ENCODE peak calls at places on chromosomes 3 and 15, in ten cellular contexts. G is uterus; A is CD4-positive, alpha-beta T cell; K is heart left ventricle; P is nephron progenitor cell; L is MCF 10A; T is choroid plexus epithelial cell; M is A549; Q is ovary; O is epithelial cell of esophagus. D is an unnamed sample.

GRCh38 chr3:120908030-120908802 is at the start of gene STXBP5L:
- DNase-seq in O (peak), T (peak), L (no peak), K (peak), P (peak), G (peak), Q (peak), M (peak), A (peak), D (peak)

GRCh38 chr15:43370310-43370974 is 401 bp downstream of the ZSCAN29 start:
- DNase-seq in M (no peak), T (peak), G (no peak), Q (no peak), A (no peak), O (peak), P (peak), L (no peak), K (peak), D (peak)

GRCh38 chr3:72351536-72351935 is 496.7 kb downstream of the SHQ1 start:
- DNase-seq in A (no peak), M (no peak), Q (no peak), T (no peak), O (no peak), P (no peak), G (no peak), L (no peak), K (no peak), D (no peak)

GRCh38 chr3:40309925-40310635 is 573 bp downstream of the EIF1B start:
- DNase-seq in T (peak), M (peak), L (peak), O (peak), K (peak), Q (peak), P (peak), G (peak), A (no peak), D (peak)

GRCh38 chr3:178352300-178353021 is 183.8 kb upstream of the KCNMB2 start:
- DNase-seq in T (peak), O (peak), G (no peak), K (no peak), Q (no peak), A (no peak), M (peak), L (peak), P (no peak), D (no peak)

GRCh38 chr15:90408657-90409056 is 20.6 kb downstream of the IQGAP1 start:
- DNase-seq in T (no peak), M (no peak), A (no peak), Q (no peak), G (no peak), L (no peak), O (no peak), P (no peak), K (no peak), D (no peak)

GRCh38 chr3:56422316-56422715 is 46.0 kb downstream of the ERC2 start:
- DNase-seq in G (no peak), A (no peak), K (no peak), O (no peak), L (no peak), M (no peak), Q (no peak), T (no peak), P (no peak), D (no peak)

GRCh38 chr3:53936347-53936746 is 44.7 kb upstream of the SELENOK start:
- DNase-seq in P (no peak), M (no peak), A (no peak), G (no peak), K (no peak), L (no peak), Q (no peak), T (no peak), O (peak), D (no peak)

GRCh38 chr3:73571238-73571741 is 53.5 kb downstream of the PDZRN3 start:
- DNase-seq in A (no peak), P (peak), Q (no peak), T (no peak), M (no peak), O (no peak), K (no peak), G (no peak), L (no peak), D (no peak)

GRCh38 chr15:65338366-65338765 is 33.9 kb downstream of the RNU5B-1 start:
- DNase-seq in T (no peak), M (no peak), G (no peak), A (no peak), L (no peak), P (no peak), O (no peak), K (no peak), Q (no peak), D (no peak)

GRCh38 chr3:134376786-134377431 is 2.7 kb upstream of the AMOTL2 start:
- DNase-seq in A (no peak), M (no peak), L (no peak), P (no peak), O (peak), G (no peak), K (peak), Q (peak), T (no peak), D (no peak)

GRCh38 chr3:125165189-125165947 is 47.2 kb downstream of the SLC12A8 start:
- DNase-seq in G (no peak), L (no peak), M (peak), A (no peak), Q (no peak), P (peak), O (no peak), K (peak), T (peak), D (no peak)

GRCh38 chr3:69791919-69792399 is 52.7 kb downstream of the MITF start:
- DNase-seq in K (no peak), O (peak), Q (no peak), T (peak), G (no peak), L (peak), M (peak), P (no peak), A (no peak), D (no peak)
- TF ChIP-seq CTCF in K (peak), O (peak), Q (peak), T (peak), G (peak), L (peak), M (peak), P (no peak), A (no peak), D (peak)

GRCh38 chr3:114739627-114740026 is 407.5 kb downstream of the ZBTB20 start:
- DNase-seq in M (no peak), T (no peak), L (no peak), Q (no peak), O (no peak), K (no peak), G (no peak), A (no peak), P (no peak), D (no peak)

GRCh38 chr3:114743746-114744145 is 403.3 kb downstream of the ZBTB20 start:
- DNase-seq in M (no peak), O (no peak), L (no peak), K (no peak), T (no peak), P (no peak), G (no peak), Q (no peak), A (no peak), D (no peak)

GRCh38 chr3:114741066-114741465 is 406.0 kb downstream of the ZBTB20 start:
- DNase-seq in O (peak), M (no peak), A (no peak), G (no peak), P (no peak), T (peak), L (no peak), K (no peak), Q (no peak), D (no peak)

GRCh38 chr3:114746502-114746901 is 400.6 kb downstream of the ZBTB20 start:
- DNase-seq in P (no peak), M (peak), T (no peak), A (no peak), L (no peak), G (no peak), O (no peak), K (no peak), Q (no peak), D (no peak)

DNA sequence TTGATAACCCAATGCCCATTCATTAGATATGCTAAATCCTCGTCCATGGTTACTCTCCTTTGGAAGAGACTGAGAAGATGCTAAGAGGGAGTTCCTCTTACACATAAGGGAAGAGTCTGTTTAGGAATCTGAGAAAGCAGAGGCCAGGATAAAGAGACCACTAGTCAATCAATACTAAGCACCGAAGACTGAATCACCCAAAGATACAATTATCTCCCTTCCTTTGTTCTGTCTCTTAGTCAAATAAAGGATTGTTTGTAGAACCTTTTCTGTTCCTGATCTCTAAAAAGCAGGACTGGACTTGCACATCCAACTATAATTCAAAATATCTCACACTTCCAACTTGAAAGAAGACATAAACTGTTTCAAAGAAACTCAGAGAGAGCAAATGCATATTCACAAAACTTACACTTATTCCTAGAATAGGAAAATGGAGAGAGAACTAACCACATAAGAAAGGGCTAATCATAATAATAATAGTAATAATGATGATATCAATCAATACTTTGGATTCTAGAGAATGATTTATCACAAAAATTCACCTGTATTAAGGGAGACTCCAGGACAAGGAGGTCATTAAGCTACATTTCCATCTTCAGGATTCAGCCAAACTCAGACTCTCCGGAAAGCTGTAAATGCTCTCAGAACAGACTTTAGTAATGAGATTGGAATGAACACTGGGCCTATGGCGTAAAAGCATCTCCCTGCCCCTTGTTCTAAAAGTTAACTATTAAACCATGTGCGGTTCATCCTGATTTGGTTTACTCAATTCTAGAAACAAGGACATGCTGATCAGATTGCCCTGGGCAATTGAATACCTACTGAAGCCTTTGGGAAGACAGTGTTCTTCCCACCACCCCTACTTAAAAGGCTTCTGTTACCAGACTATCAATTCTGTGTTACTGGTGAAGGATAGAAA is 401.5 kb downstream of the ZBTB20 start:
- DNase-seq in L (peak), T (peak), M (peak), G (no peak), P (no peak), Q (no peak), K (no peak), A (no peak), O (peak), D (no peak)
- TF ChIP-seq CTCF in L (no peak), T (no peak), M (no peak), G (no peak), P (no peak), Q (no peak), K (no peak), A (no peak), O (no peak), D (no peak)

DNA sequence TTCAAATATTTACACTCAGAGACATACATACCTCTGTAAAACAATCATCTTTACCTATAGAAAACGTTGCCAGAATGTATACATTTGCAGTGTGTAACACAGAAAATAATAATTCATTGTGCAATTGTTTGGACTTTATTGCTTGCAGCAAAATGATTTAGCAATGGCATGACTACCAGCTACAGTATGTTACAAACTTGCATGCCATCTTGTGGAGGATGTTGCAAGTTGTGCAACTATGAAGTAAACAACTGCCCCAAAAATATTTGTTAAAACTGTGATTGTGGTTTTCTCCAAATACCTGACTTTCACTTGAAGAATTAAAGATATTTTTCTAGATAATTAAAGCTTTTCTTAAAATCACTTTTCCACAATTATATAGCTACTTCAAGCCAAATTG is 27.1 kb upstream of the C3orf49 start:
- DNase-seq in M (peak), K (no peak), L (peak), T (peak), P (no peak), Q (no peak), A (no peak), O (peak), G (no peak), D (no peak)
- TF ChIP-seq CTCF in M (peak), K (no peak), L (peak), T (peak), P (no peak), Q (no peak), A (no peak), O (peak), G (no peak), D (peak)

DNA sequence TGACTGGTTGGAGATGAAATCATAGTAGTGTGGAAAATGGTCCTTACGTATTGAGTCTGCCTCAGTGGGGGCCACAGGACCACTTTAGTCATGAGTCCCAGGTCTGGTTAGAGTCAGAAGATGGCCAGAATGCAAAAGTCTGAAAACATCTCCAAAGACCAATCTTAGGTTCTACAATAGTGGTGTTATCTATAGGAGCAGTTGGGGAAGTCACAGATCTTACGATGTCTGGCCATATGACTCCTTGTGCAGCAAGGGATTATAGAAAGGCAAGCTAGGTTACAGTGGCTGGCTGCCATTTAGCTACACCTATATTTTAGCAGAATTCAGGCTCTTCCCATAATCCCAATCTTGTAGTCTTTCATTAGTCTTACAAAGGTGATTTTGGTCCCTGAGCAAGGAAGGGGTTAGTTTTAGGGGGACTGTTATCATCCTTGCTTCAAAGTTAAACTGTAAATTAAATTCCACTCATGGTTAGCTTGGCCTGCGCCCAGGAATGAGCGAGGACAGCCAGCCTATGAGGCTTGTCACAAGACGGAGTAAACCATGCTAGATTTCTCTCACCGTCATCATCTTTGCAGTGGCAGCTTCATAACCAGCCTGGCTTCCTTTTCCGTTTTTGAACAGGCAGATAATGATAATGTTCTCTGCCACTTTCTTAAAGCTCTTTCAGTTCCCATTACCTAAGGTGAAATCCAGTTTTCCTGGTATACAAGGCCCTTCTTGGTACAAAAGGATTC is 134.1 kb downstream of the VPS8 start:
- DNase-seq in T (no peak), K (no peak), G (no peak), A (no peak), Q (no peak), M (no peak), P (no peak), O (no peak), L (no peak), D (no peak)
- TF ChIP-seq CTCF in T (no peak), K (no peak), G (no peak), A (no peak), Q (no peak), M (no peak), P (no peak), O (no peak), L (no peak), D (no peak)

GRCh38 chr3:42702066-42702951 is at the start of gene HHATL:
- DNase-seq in P (no peak), A (peak), T (no peak), G (no peak), M (no peak), Q (peak), L (no peak), O (no peak), K (peak), D (no peak)

GRCh38 chr3:42700366-42701288 is 2.0 kb downstream of the HHATL start:
- DNase-seq in A (peak), Q (peak), O (no peak), L (no peak), T (no peak), G (no peak), M (no peak), K (no peak), P (no peak), D (no peak)

GRCh38 chr3:42702982-42703694 is 540 bp upstream of the HHATL start:
- DNase-seq in P (no peak), O (no peak), L (no peak), Q (peak), M (no peak), T (no peak), A (no peak), G (no peak), K (no peak), D (no peak)

GRCh38 chr3:42699511-42699971 is 3.1 kb downstream of the HHATL start:
- DNase-seq in K (no peak), T (no peak), A (peak), L (no peak), G (no peak), P (no peak), O (no peak), M (no peak), Q (peak), D (no peak)

GRCh38 chr3:42701371-42702065 is 1.1 kb downstream of the HHATL start:
- DNase-seq in G (no peak), O (peak), K (peak), P (peak), T (peak), Q (no peak), L (peak), A (peak), M (peak), D (peak)
- TF ChIP-seq CTCF in G (no peak), O (no peak), K (no peak), P (no peak), T (peak), Q (no peak), L (no peak), A (no peak), M (no peak), D (no peak)

DNA sequence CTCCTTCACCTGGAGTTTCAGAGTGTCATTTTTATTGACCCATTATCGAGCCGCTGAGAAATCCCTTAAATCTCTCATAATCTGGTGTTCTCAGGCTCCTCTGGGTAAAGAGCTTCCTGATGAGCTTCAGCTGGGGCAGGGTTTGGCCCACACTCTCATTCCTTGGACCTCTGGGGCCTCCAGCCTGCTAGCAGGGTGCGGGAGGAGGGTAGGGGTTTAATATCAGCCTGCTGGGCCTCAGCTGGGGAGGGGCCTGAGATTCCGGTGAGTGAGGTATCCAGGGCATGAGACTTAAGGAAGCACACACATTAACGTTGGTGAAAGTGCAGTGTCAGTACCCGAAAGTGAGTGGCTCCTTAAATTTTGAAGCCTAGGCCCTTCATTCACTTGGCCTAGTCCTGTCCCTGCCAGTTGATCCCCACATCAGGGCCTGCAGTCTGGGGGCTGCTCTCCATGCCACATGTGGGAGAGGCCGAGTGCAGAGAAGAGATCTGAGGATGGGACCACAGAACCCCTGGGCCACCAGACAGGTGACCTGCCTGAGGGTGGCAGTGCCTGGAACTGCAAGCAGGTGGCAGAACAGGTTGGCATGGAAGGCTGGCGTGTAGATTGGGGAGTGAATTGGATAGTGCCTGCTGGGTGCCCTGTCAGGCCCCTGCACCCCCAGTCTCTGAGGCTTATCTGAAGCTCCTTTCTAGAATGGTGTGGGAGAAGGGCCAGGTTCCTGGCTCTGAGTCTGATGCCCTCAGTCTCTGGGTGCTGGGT is 16.1 kb downstream of the C3orf18 start:
- DNase-seq in M (no peak), K (no peak), Q (no peak), G (no peak), A (no peak), P (no peak), T (peak), O (peak), L (no peak), D (no peak)
- TF ChIP-seq CTCF in M (no peak), K (no peak), Q (no peak), G (no peak), A (no peak), P (no peak), T (no peak), O (peak), L (no peak), D (no peak)